ENCODE peak calls at places on chromosome 11, in ten cellular contexts. J is psoas muscle, S is right atrium auricular region, T is RWPE1, C is glutamatergic neuron, V is astrocyte of the spinal cord, X is B cell, H is DND-41, B is progenitor cell of endocrine pancreas, L is lung. W is an unnamed sample.

GRCh38 chr11:86459682-86460460 is 85.2 kb downstream of the CCDC81 start:
- DNase-seq in J (no peak), S (no peak), T (peak), C (no peak), V (peak), X (no peak), H (no peak), B (no peak), L (peak), W (no peak)

GRCh38 chr11:62996271-62996670 is 11.5 kb upstream of the SLC22A6 start:
- DNase-seq in J (no peak), S (no peak), T (no peak), C (no peak), V (no peak), X (no peak), H (no peak), B (no peak), L (no peak), W (no peak)

GRCh38 chr11:83249972-83250593 is 36.1 kb downstream of the CCDC90B start:
- DNase-seq in J (no peak), S (no peak), T (peak), C (no peak), V (peak), X (peak), H (no peak), B (no peak), L (no peak), W (peak)

GRCh38 chr11:103596323-103596722 is 440.1 kb upstream of the DDI1 start:
- DNase-seq in J (no peak), S (no peak), T (no peak), C (no peak), V (no peak), X (no peak), H (no peak), B (no peak), L (no peak), W (no peak)

GRCh38 chr11:60840711-60841430 is 1.0 kb upstream of the CCDC86 start:
- DNase-seq in J (peak), S (no peak), T (no peak), C (no peak), V (peak), X (no peak), H (no peak), B (no peak), L (no peak), W (no peak)

GRCh38 chr11:17352925-17353227 is 1.3 kb downstream of the NCR3LG1 start:
- DNase-seq in J (no peak), S (peak), T (no peak), C (no peak), V (no peak), X (no peak), H (peak), B (peak), L (peak), W (no peak)

GRCh38 chr11:126282742-126283591 is at the start of gene TIRAP:
- DNase-seq in J (peak), S (no peak), T (peak), C (peak), V (peak), X (peak), H (peak), B (peak), L (peak), W (peak)

GRCh38 chr11:64290352-64290751 is 750 bp upstream of the KCNK4 start:
- DNase-seq in J (no peak), S (no peak), T (no peak), C (no peak), V (no peak), X (no peak), H (no peak), B (no peak), L (no peak), W (no peak)

GRCh38 chr11:92340839-92341238 is 116.2 kb downstream of the FAT3 start:
- DNase-seq in J (no peak), S (no peak), T (no peak), C (peak), V (peak), X (peak), H (no peak), B (no peak), L (no peak), W (no peak)

GRCh38 chr11:74022541-74022940 is 13.7 kb upstream of the UCP3 start:
- DNase-seq in J (no peak), S (no peak), T (no peak), C (no peak), V (no peak), X (no peak), H (no peak), B (no peak), L (no peak), W (no peak)

GRCh38 chr11:106988151-106988806 is 30.0 kb downstream of the GUCY1A2 start:
- DNase-seq in J (no peak), S (no peak), T (peak), C (no peak), V (peak), X (no peak), H (peak), B (no peak), L (no peak), W (peak)

GRCh38 chr11:16511109-16511806 is 154.9 kb upstream of the SOX6 start:
- DNase-seq in J (no peak), S (no peak), T (peak), C (no peak), V (peak), X (no peak), H (no peak), B (no peak), L (no peak), W (no peak)

DNA sequence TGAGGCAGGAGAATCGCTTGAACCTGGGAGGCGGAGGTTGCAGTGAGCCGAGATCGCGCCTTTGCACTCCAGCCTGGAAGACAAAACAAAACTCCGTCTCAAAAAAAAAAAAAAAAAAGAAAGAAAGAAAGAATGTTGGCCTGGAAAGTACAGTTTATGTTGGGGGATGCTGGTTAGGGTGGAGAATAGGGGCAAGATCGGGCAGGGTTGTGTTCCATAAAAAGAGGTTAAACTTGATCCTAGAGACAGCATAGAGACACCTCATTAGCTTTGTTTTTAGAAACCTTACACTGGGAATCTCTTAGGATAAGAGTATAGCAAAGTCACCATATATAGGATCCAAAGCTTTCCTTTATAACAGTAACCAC is 1.9 kb upstream of the FTH1 start:
- DNase-seq in J (no peak), S (no peak), T (no peak), C (no peak), V (no peak), X (no peak), H (no peak), B (no peak), L (no peak), W (no peak)
- TF ChIP-seq CTCF in J (no peak), S (no peak), T (no peak), C (no peak), V (no peak), X (no peak), H (no peak), B (no peak), L (no peak), W (no peak)

GRCh38 chr11:44095506-44096359 is at the start of gene EXT2:
- DNase-seq in J (peak), S (peak), T (peak), C (peak), V (peak), X (peak), H (peak), B (peak), L (peak), W (peak)
- TF ChIP-seq CTCF in J (peak), S (peak), T (peak), C (peak), V (peak), X (peak), H (peak), B (peak), L (peak), W (peak)

GRCh38 chr11:68017858-68018729 is 8.0 kb downstream of the ALDH3B1 start:
- DNase-seq in J (no peak), S (no peak), T (no peak), C (no peak), V (no peak), X (no peak), H (no peak), B (no peak), L (no peak), W (no peak)

GRCh38 chr11:68016161-68016903 is 6.2 kb downstream of the ALDH3B1 start:
- DNase-seq in J (no peak), S (no peak), T (no peak), C (peak), V (no peak), X (no peak), H (no peak), B (no peak), L (no peak), W (no peak)

GRCh38 chr11:68018730-68019190 is 8.6 kb downstream of the ALDH3B1 start:
- DNase-seq in J (no peak), S (no peak), T (no peak), C (no peak), V (no peak), X (no peak), H (no peak), B (no peak), L (no peak), W (no peak)

GRCh38 chr11:68015467-68015866 is 5.3 kb downstream of the ALDH3B1 start:
- DNase-seq in J (no peak), S (no peak), T (no peak), C (no peak), V (no peak), X (no peak), H (no peak), B (no peak), L (no peak), W (no peak)

GRCh38 chr11:68016904-68017817 is 7.0 kb downstream of the ALDH3B1 start:
- DNase-seq in J (no peak), S (no peak), T (no peak), C (peak), V (no peak), X (no peak), H (no peak), B (no peak), L (peak), W (no peak)
- TF ChIP-seq CTCF in J (no peak), S (no peak), T (no peak), C (no peak), V (no peak), X (no peak), H (no peak), B (no peak), L (no peak), W (no peak)

GRCh38 chr11:131670876-131671275 is 300.5 kb downstream of the NTM start:
- DNase-seq in J (no peak), S (no peak), T (no peak), C (no peak), V (no peak), X (no peak), H (no peak), B (no peak), L (no peak), W (no peak)

GRCh38 chr11:131666617-131667016 is 296.2 kb downstream of the NTM start:
- DNase-seq in J (no peak), S (no peak), T (no peak), C (no peak), V (peak), X (no peak), H (no peak), B (no peak), L (no peak), W (no peak)

GRCh38 chr11:131671320-131671719 is 300.9 kb downstream of the NTM start:
- DNase-seq in J (no peak), S (no peak), T (no peak), C (no peak), V (no peak), X (no peak), H (no peak), B (no peak), L (no peak), W (no peak)

GRCh38 chr11:131667566-131667965 is 297.2 kb downstream of the NTM start:
- DNase-seq in J (no peak), S (no peak), T (no peak), C (no peak), V (no peak), X (no peak), H (no peak), B (no peak), L (no peak), W (no peak)

DNA sequence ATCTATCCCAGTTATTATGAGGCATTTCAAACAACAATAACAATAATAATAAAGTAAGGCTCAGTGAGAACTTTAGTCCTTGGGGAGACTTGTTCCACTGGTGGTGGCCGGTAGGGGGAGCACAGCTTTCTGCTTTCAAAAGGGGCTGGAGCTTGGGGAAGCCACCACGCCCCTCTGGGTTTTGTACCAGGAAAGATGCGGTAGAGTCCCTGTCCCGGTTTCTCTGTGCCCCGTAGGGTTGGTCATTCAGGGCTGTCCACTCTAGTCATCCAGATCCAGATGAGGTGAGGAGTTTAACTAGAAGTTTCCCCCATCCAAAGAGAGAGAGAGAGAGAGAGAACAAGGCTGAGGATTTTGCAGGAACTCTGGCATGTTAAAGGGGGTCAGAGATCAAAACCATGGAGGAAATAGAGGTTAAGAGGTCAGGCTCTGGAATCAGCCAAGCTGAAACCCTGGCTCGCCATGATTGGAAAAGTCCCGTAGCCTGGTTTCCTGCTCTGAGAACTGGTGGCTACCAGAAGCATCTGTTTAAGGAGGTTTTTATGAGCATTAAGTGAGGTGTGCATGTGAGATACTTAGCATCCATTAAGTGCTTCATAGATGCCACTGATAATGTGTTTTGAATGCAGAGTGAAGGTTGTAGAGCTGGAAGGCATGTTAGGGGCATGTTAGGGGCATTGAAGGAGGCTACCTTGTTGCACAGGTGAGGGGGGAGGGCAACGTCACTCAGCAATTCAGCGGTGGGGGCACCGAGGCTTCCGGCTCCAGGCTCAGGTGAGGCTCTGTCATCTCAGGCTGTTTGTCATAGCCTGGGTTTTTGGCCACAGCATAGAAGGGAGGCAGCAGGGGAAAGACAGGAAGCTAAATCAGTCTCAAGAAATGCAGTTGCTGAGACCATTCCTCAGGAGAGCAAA is 298.7 kb downstream of the NTM start:
- DNase-seq in J (no peak), S (no peak), T (peak), C (peak), V (peak), X (peak), H (peak), B (no peak), L (peak), W (peak)
- TF ChIP-seq CTCF in J (peak), S (peak), T (peak), C (peak), V (peak), X (peak), H (peak), B (peak), L (peak), W (peak)

DNA sequence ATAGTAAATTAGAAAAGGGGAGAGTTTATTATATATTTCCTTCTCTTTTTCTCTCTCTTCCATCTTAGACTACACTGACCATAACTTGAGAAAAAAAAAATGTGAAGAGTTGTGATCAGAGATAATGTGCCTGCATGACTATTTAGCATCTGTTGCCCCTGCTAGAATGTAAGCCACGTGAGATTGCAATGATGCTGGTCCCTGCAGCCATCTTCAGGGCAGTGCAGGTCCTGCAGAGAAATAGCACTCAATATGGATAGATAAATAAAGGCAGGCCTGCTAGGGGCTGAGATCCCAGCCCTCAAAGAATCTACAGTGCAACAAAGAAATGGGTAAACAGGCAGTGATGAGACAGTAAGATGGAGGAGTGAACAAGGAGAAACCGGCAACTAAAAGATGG is 7.8 kb upstream of the DKK3 start:
- DNase-seq in J (no peak), S (no peak), T (no peak), C (no peak), V (no peak), X (no peak), H (no peak), B (no peak), L (no peak), W (no peak)
- TF ChIP-seq CTCF in J (no peak), S (no peak), T (no peak), C (no peak), V (peak), X (no peak), H (no peak), B (no peak), L (no peak), W (no peak)

GRCh38 chr11:133681901-133682300 is 149.6 kb upstream of the OPCML start:
- DNase-seq in J (no peak), S (no peak), T (no peak), C (peak), V (no peak), X (no peak), H (no peak), B (no peak), L (no peak), W (no peak)
- TF ChIP-seq CTCF in J (no peak), S (no peak), T (no peak), C (peak), V (no peak), X (no peak), H (peak), B (peak), L (no peak), W (no peak)

GRCh38 chr11:119322360-119322739 is 5.4 kb upstream of the MCAM start:
- DNase-seq in J (no peak), S (no peak), T (no peak), C (no peak), V (no peak), X (no peak), H (no peak), B (no peak), L (no peak), W (no peak)
- TF ChIP-seq CTCF in J (no peak), S (no peak), T (no peak), C (no peak), V (no peak), X (no peak), H (peak), B (no peak), L (no peak), W (no peak)

DNA sequence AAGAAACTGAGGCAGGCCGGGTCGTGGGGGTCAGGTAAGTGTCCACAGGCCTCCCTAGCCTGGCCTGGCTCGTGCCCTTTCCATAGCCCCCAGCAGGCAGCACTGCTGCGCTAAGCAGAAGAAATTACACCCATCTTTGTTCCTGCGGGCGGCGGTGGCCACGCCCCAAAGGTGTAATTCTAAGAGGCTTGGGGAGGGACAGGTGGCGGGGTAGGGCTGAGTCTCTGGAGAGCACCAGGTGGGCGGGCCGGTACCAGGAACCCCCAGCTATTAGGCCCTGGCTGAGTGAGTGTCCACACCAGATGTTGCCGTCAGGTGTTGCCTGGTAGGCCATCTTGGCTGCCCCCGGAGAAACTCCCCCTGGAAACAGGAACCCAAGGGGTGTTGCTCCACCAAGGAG is 12.3 kb upstream of the ARAP1 start:
- DNase-seq in J (no peak), S (no peak), T (no peak), C (no peak), V (no peak), X (no peak), H (no peak), B (no peak), L (peak), W (no peak)
- TF ChIP-seq CTCF in J (no peak), S (no peak), T (no peak), C (no peak), V (no peak), X (no peak), H (no peak), B (peak), L (no peak), W (no peak)

W was measured in GM13976.